ENCODE peak calls at places on chromosomes 11 and 22, in four cellular contexts. P, O, L and Z are unnamed samples.

GRCh38 chr11:73386026-73386425 is 9.8 kb downstream of the RELT start:
- DNase-seq in L (peak; percentile 49), P (no peak), O (no peak), Z (no peak)

GRCh38 chr22:49647346-49648026 is 180.2 kb downstream of the BRD1 start:
- DNase-seq in O (no peak), L (no peak), P (no peak), Z (no peak)

GRCh38 chr22:45036154-45036553 is 26.3 kb upstream of the PHF21B start:
- DNase-seq in L (no peak), P (no peak), O (no peak), Z (no peak)

GRCh38 chr22:23301591-23301990 is 121.3 kb downstream of the BCR start:
- DNase-seq in L (no peak), P (no peak), O (no peak), Z (no peak)

GRCh38 chr22:20440637-20441591 is 3.3 kb upstream of the SCARF2 start:
- DNase-seq in L (no peak), P (no peak), O (no peak), Z (no peak)

GRCh38 chr11:1888347-1888753 is 3.3 kb downstream of the PRR33 start:
- DNase-seq in L (no peak), P (peak; percentile 39), O (no peak), Z (no peak)

GRCh38 chr11:122343247-122343646 is 227.2 kb upstream of the BLID start:
- DNase-seq in O (no peak), P (no peak), L (no peak), Z (no peak)

GRCh38 chr11:13207665-13208594 is 69.7 kb upstream of the BMAL1 start:
- DNase-seq in L (no peak), P (no peak), O (peak; percentile 54), Z (peak; percentile 54)

GRCh38 chr11:128308793-128309192 is 278.6 kb downstream of the ETS1 start:
- DNase-seq in L (no peak), P (no peak), O (no peak), Z (no peak)

GRCh38 chr22:46835693-46836092 is 73.2 kb downstream of the TBC1D22A start:
- DNase-seq in O (no peak), P (no peak), L (no peak), Z (no peak)

DNA sequence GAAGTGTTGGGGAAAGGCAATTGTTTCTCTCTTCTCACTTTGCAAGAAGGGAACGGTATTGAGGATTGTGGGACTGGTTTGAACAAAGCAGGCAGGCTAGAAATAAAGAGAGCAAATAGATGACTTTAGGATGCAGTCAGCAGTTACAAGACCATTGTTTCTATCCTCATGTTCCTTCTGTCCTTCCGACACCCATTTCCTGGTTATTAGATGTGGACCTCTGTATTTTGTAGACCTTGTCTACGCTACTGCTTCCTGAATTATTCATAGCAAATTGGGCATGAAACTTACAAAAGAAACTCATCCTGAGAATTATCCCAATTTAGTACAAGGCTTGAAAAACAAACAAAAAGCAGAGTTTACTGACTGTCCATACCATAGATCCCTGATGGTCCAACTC is 656.3 kb downstream of the NTM start:
- DNase-seq in L (no peak), O (no peak), P (no peak), Z (no peak)
- TF ChIP-seq TCF12 in L (no peak), O (no peak), P (no peak), Z (no peak)

GRCh38 chr11:101582242-101583052 is 1.4 kb downstream of the TRPC6 start:
- DNase-seq in L (no peak), O (no peak), P (peak; percentile 19), Z (peak; percentile 54)
- TF ChIP-seq TCF12 in L (no peak), O (no peak), P (no peak), Z (no peak)

GRCh38 chr11:117520201-117520600 is 192.5 kb downstream of the CEP164 start:
- DNase-seq in O (no peak), P (no peak), L (no peak), Z (no peak)

GRCh38 chr11:117517097-117517496 is 189.4 kb downstream of the CEP164 start:
- DNase-seq in P (no peak), L (no peak), O (no peak), Z (no peak)

GRCh38 chr11:117519590-117519989 is 191.9 kb downstream of the CEP164 start:
- DNase-seq in O (no peak), L (no peak), P (no peak), Z (no peak)

GRCh38 chr11:117519170-117519569 is 191.5 kb downstream of the CEP164 start:
- DNase-seq in O (peak; percentile 42), L (no peak), P (no peak), Z (no peak)

GRCh38 chr11:117518455-117518854 is 190.8 kb downstream of the CEP164 start:
- DNase-seq in L (no peak), O (no peak), P (no peak), Z (no peak)
- TF ChIP-seq TCF12 in L (no peak), O (no peak), P (no peak), Z (no peak)

DNA sequence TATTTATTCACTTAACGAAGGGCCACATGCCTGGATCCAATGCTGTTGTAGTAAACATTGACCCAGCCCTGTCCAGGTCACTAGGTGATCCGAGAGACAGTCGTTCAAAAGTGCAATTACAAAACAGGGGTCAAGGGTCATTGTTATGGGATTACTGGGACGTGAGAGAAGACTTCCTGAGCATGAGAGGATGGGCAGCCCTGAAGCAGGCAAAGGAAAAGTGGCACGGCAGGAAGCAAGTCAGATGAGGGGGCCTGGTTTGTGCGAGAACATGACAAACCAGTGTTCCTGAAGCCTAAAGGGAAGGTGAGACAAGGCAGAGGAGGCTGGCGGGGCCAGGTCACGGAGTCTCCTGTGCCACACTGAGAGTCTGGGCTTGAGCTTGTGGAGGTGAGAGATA is 15.8 kb upstream of the MMP20 start:
- DNase-seq in O (peak; percentile 73), P (no peak), L (no peak), Z (no peak)
- TF ChIP-seq TCF12 in O (no peak), P (no peak), L (no peak), Z (no peak)

GRCh38 chr11:112229746-112230433 is 3.7 kb downstream of the PTS start:
- DNase-seq in L (no peak), O (no peak), P (no peak), Z (no peak)
- TF ChIP-seq TCF12 in L (no peak), O (no peak), P (no peak), Z (no peak)

GRCh38 chr11:64123679-64124078 is 42.2 kb downstream of the MACROD1 start:
- DNase-seq in L (no peak), P (no peak), O (no peak), Z (no peak)

GRCh38 chr11:64123102-64123434 is 42.8 kb downstream of the MACROD1 start:
- DNase-seq in L (no peak), P (peak; percentile 71), O (no peak), Z (no peak)

GRCh38 chr11:64120951-64121569 is 44.9 kb downstream of the MACROD1 start:
- DNase-seq in P (no peak), L (no peak), O (no peak), Z (no peak)

GRCh38 chr11:64121637-64122410 is 44.1 kb downstream of the MACROD1 start:
- DNase-seq in O (no peak), L (no peak), P (no peak), Z (no peak)

DNA sequence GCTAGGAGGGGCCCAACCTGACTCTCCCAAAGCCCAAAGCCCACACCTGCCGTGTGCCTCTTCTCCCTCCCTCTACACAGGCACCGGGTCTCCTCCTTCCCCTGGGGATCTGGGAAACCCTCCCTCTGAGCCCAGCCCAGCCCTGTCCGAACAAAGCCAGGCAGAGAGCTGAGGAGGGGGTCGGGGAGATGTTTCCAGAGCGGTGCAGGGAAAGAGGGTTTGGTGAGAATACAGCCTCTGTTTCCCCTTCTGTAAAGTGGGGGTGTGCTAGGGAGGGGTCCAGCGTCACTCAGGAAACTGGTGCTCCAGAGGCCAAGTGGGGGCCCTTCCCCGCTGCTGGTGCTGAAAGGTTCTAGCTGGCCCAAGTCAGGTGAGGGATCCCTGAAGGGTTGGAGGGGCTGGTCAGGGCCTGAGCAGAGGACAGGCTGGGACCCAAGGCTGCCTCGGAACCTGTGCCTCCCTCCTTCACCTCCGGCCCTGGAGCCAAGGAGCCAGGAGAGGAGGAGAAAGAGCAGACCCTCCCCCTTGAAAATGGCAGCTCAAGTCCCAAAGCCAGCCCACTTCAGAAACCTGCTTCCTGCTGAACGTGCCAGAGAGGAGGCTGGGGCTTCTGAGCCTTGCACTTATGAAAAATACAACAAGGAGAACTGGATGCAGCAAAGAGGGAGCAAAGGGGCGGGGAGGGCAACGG is 43.4 kb downstream of the MACROD1 start:
- DNase-seq in O (no peak), L (no peak), P (no peak), Z (no peak)
- TF ChIP-seq TCF12 in O (no peak), L (no peak), P (no peak), Z (no peak)

GRCh38 chr11:14386081-14386480 is 27.1 kb upstream of the RRAS2 start:
- DNase-seq in O (no peak), P (no peak), L (no peak), Z (no peak)
- TF ChIP-seq TCF12 in O (no peak), P (no peak), L (no peak), Z (no peak)

GRCh38 chr11:78094250-78094649 is 14.6 kb upstream of the NDUFC2 start:
- DNase-seq in O (no peak), P (no peak), L (no peak), Z (no peak)
- TF ChIP-seq TCF12 in O (no peak), P (no peak), L (no peak), Z (no peak)